ENCODE peak calls at places on chromosomes 3 and 15, in five cellular contexts. One of them, this sample, is unnamed.

GRCh38 chr3:118057086-118057485 is 977.6 kb downstream of the IGSF11 start:
- DNase-seq in T-helper 2 cell: no peak
- DNase-seq in upper lobe of right lung: no peak
- DNase-seq in transverse colon: no peak
- DNase-seq in heart right ventricle: no peak
- DNase-seq in this sample: no peak

GRCh38 chr15:45802140-45802539 is 167.3 kb downstream of the SQOR start:
- DNase-seq in T-helper 2 cell: no peak
- DNase-seq in heart right ventricle: no peak
- DNase-seq in upper lobe of right lung: no peak
- DNase-seq in transverse colon: peak
- DNase-seq in this sample: peak

GRCh38 chr3:193911784-193912183 is 224.2 kb upstream of the HES1 start:
- DNase-seq in transverse colon: no peak
- DNase-seq in upper lobe of right lung: no peak
- DNase-seq in heart right ventricle: no peak
- DNase-seq in T-helper 2 cell: peak
- DNase-seq in this sample: no peak

GRCh38 chr3:14222900-14223594 is 44.4 kb downstream of the LSM3 start:
- DNase-seq in T-helper 2 cell: no peak
- DNase-seq in heart right ventricle: no peak
- DNase-seq in transverse colon: no peak
- DNase-seq in upper lobe of right lung: no peak
- DNase-seq in this sample: no peak

GRCh38 chr15:94538280-94538679 is 306.9 kb downstream of the MCTP2 start:
- DNase-seq in upper lobe of right lung: no peak
- DNase-seq in T-helper 2 cell: no peak
- DNase-seq in transverse colon: no peak
- DNase-seq in heart right ventricle: no peak
- DNase-seq in this sample: no peak

GRCh38 chr3:52704611-52705437 is 767 bp downstream of the GLT8D1 start:
- DNase-seq in transverse colon: no peak
- DNase-seq in heart right ventricle: no peak
- DNase-seq in upper lobe of right lung: no peak
- DNase-seq in T-helper 2 cell: peak
- DNase-seq in this sample: peak

GRCh38 chr3:107813066-107813465 is 277.8 kb downstream of the CD47 start:
- DNase-seq in upper lobe of right lung: no peak
- DNase-seq in T-helper 2 cell: no peak
- DNase-seq in heart right ventricle: no peak
- DNase-seq in transverse colon: no peak
- DNase-seq in this sample: no peak

GRCh38 chr3:71428841-71429609 is 154.5 kb downstream of the FOXP1 start:
- DNase-seq in T-helper 2 cell: no peak
- DNase-seq in upper lobe of right lung: no peak
- DNase-seq in transverse colon: peak
- DNase-seq in heart right ventricle: peak
- DNase-seq in this sample: peak

GRCh38 chr3:174170248-174170647 is 688.9 kb upstream of the NAALADL2 start:
- DNase-seq in heart right ventricle: no peak
- DNase-seq in upper lobe of right lung: no peak
- DNase-seq in transverse colon: no peak
- DNase-seq in T-helper 2 cell: no peak
- DNase-seq in this sample: no peak

GRCh38 chr3:108391917-108392585 is 95.7 kb downstream of the HHLA2 start:
- DNase-seq in T-helper 2 cell: no peak
- DNase-seq in upper lobe of right lung: no peak
- DNase-seq in heart right ventricle: no peak
- DNase-seq in transverse colon: no peak
- DNase-seq in this sample: no peak

GRCh38 chr15:48891229-48891765 is 13.4 kb downstream of the EID1 start:
- DNase-seq in T-helper 2 cell: no peak
- DNase-seq in heart right ventricle: no peak
- DNase-seq in transverse colon: no peak
- DNase-seq in upper lobe of right lung: no peak
- DNase-seq in this sample: no peak

GRCh38 chr3:123027292-123028232 is at the start of gene SEMA5B:
- DNase-seq in transverse colon: peak
- DNase-seq in T-helper 2 cell: peak
- DNase-seq in upper lobe of right lung: peak
- DNase-seq in heart right ventricle: peak
- DNase-seq in this sample: peak

This sample was measured in left colon.